ENCODE peak calls at places on chromosomes 6 and 20, in eight cellular contexts. J is psoas muscle, V is foreskin fibroblast, O is tibial nerve, Z is kidney, Y is colonic mucosa, X is HFF-Myc, B is cardiac muscle cell. S is an unnamed sample.

GRCh38 chr6:133441491-133441890 is 200.3 kb downstream of the EYA4 start:
- DNase-seq in X (no peak), J (no peak), O (no peak), Y (no peak), V (no peak), B (no peak), Z (no peak), S (no peak)

GRCh38 chr6:131602913-131603312 is 25.1 kb downstream of the MED23 start:
- DNase-seq in Y (no peak), V (peak), X (peak), Z (no peak), J (no peak), O (no peak), B (no peak), S (peak)

GRCh38 chr6:53311586-53311935 is 37.2 kb downstream of the ELOVL5 start:
- DNase-seq in Z (no peak), O (no peak), Y (no peak), X (no peak), V (peak), B (no peak), J (no peak), S (no peak)

GRCh38 chr6:34052918-34053608 is 92.8 kb downstream of the GRM4 start:
- DNase-seq in O (no peak), J (no peak), Y (no peak), V (no peak), B (no peak), X (no peak), Z (no peak), S (no peak)

GRCh38 chr6:158646023-158646888 is 1.7 kb upstream of the DYNLT1 start:
- DNase-seq in B (no peak), V (no peak), Y (peak), X (no peak), O (no peak), J (no peak), Z (peak), S (no peak)

GRCh38 chr6:95095271-95095670 is 482.1 kb upstream of the MANEA start:
- DNase-seq in O (no peak), Z (no peak), Y (no peak), X (no peak), B (no peak), J (no peak), V (peak), S (no peak)

GRCh38 chr6:41546866-41547798 is 951 bp downstream of the FOXP4 start:
- DNase-seq in X (no peak), V (peak), B (peak), O (no peak), Z (peak), Y (peak), J (peak), S (no peak)

GRCh38 chr6:109944448-109944847 is 33.7 kb upstream of the GPR6 start:
- DNase-seq in V (no peak), J (no peak), O (no peak), Z (no peak), X (no peak), B (no peak), Y (no peak), S (no peak)

GRCh38 chr6:70210462-70210861 is 92.4 kb downstream of the COL9A1 start:
- DNase-seq in J (no peak), B (peak), Z (no peak), X (no peak), V (no peak), Y (no peak), O (no peak), S (no peak)

GRCh38 chr20:62080249-62080993 is 14.7 kb upstream of the TAF4 start:
- DNase-seq in Z (no peak), J (no peak), V (no peak), O (no peak), Y (no peak), B (no peak), X (no peak), S (no peak)

DNA sequence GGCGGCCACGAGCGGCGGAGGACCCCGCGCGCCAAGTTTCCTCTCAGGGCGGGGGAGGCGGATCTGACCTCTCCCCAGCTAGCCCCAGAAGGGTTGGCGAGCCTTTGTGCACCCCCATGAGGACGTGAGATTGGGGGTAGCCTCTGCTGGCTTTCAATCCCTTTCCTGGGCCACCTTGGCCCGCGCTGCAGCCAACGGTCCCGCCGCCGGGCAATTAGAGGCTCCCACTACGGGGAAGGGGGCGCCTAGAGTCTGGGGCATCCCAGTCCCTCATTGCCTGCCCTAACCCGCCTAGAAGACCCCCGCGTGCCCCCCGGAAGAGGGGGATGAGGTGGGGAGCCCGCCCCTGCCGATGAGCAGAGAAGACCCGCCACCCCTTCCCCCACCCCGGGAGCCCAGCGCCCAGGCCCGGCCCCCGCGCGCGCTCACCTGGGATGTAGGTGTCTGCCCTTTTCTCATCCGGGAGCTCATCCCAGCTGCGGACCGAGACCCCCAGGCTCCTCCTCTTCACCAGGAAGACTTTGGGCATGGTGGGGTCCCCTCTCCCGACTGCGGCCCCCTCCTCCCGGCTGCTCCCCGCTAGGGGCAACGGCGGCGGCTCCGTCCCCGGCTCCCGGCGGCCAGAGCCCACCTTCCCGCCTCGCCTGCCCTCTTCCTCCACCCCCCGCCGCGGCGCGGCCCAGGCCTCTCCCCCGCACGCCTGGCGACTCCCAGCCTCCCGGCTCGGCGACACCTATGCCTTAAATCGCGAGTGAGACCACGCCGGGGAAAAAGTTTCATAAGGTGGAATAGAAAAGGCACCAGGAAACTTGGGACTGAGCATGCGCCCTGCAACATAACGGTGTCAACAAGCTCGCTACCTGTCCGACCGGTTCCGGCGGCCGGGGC is at the start of gene OVOL2:
- DNase-seq in Z (peak), O (no peak), B (peak), V (peak), J (no peak), X (no peak), Y (peak), S (no peak)
- H3K4me3 ChIP-seq in Z (peak), O (peak), B (peak), V (no peak), J (peak), X (no peak), Y (peak), S (no peak)

GRCh38 chr6:116057766-116058165 is 2.9 kb downstream of the FRK start:
- DNase-seq in O (no peak), J (no peak), X (no peak), Y (no peak), B (no peak), Z (no peak), V (no peak), S (no peak)

GRCh38 chr6:116062496-116062895 is 1.8 kb upstream of the FRK start:
- DNase-seq in Y (no peak), B (no peak), Z (no peak), J (no peak), O (no peak), X (no peak), V (no peak), S (no peak)

GRCh38 chr6:116059713-116060571 is 749 bp downstream of the FRK start:
- DNase-seq in Y (peak), O (no peak), J (no peak), Z (no peak), V (no peak), B (no peak), X (no peak), S (no peak)

GRCh38 chr6:116064626-116065025 is 3.9 kb upstream of the FRK start:
- DNase-seq in J (no peak), X (no peak), B (peak), Y (no peak), Z (no peak), V (no peak), O (no peak), S (no peak)

GRCh38 chr6:116060572-116061283 is at the start of gene FRK:
- DNase-seq in J (no peak), Z (no peak), V (peak), O (no peak), Y (peak), X (no peak), B (no peak), S (no peak)
- TF ChIP-seq CTCF in J (peak), Z (no peak), V (peak), O (peak), Y (no peak), X (peak), B (peak), S (no peak)

GRCh38 chr6:14655201-14655988 is 537.8 kb downstream of the CD83 start:
- DNase-seq in X (no peak), O (no peak), Z (no peak), Y (no peak), V (no peak), B (no peak), J (no peak), S (no peak)
- H3K4me3 ChIP-seq in X (no peak), O (no peak), Z (no peak), Y (no peak), V (no peak), B (no peak), J (no peak), S (no peak)

GRCh38 chr6:116876635-116877611 is at the start of gene RFX6:
- DNase-seq in V (peak), J (no peak), X (no peak), Y (peak), O (no peak), B (peak), Z (peak), S (no peak)

GRCh38 chr6:116883005-116883404 is 6.0 kb downstream of the RFX6 start:
- DNase-seq in Z (no peak), J (no peak), V (peak), X (no peak), B (no peak), Y (no peak), O (no peak), S (no peak)

GRCh38 chr6:116884530-116884929 is 7.5 kb downstream of the RFX6 start:
- DNase-seq in O (no peak), Y (no peak), B (no peak), Z (no peak), J (no peak), X (no peak), V (no peak), S (no peak)

GRCh38 chr6:116877743-116878142 is 701 bp downstream of the RFX6 start:
- DNase-seq in Y (no peak), X (no peak), Z (no peak), O (no peak), J (no peak), V (no peak), B (no peak), S (no peak)

DNA sequence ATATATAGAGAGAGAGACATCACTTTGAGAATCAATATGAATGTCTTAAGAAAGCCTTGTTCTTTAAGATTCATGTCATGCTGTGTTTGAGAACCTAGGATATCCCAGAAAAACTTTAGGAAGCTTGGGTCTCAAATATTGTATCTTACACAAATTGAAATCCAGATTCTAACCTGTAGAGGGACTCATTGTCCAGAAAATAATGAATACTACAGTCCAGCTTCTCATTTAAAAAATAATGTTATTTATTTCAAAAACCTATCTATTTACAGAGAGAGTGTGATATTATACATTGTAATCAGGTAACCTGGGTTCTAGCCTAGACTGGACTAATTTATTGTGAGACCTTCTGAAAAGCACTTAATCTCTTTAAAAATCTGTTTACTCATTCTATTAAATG is 4.2 kb downstream of the RFX6 start:
- DNase-seq in O (no peak), V (peak), X (no peak), Z (no peak), B (no peak), Y (no peak), J (no peak), S (no peak)
- TF ChIP-seq CTCF in O (no peak), V (peak), X (no peak), Z (peak), B (no peak), Y (peak), J (no peak), S (no peak)

DNA sequence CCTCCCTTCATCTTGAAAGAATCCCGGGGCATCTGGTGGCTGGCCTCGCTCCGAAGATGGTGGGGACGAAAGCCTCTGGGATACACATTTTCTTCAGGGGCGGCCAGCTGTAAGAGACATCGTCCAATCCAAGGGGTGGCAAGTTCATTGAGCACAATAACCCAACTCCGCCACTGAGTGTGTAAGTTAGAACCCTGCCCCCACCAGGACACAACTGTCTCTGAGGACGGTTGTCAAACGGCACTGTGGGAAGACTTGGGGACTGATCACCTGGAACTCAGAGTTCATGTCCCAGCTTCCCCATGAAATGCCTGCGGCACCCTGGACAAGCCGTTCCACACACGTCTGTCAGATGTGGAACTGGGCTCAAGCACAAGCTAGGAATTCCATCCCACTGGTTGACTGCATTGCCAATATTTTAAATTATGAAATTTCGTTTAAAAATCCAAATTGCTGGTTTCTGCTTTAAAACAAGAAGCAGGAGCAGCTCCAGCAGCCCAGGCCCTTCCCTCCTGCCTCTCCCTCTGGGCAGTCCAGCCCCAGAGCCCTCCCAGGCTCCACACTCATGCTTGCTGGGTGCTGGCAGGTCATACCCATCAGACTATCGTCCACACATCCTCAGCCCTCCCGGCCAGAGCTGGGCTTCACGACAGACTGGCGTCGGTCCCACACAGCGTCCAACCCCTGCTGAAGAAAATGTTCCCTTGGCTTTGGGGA is 80.9 kb upstream of the AFDN start:
- DNase-seq in Y (no peak), B (no peak), O (no peak), X (no peak), V (no peak), Z (peak), J (peak), S (no peak)
- H3K4me3 ChIP-seq in Y (no peak), B (no peak), O (no peak), X (no peak), V (no peak), Z (no peak), J (no peak), S (no peak)

GRCh38 chr6:10695086-10695657 is 400 bp downstream of the PAK1IP1 start:
- DNase-seq in Y (no peak), O (no peak), X (no peak), Z (no peak), B (no peak), V (no peak), J (no peak), S (no peak)
- TF ChIP-seq CTCF in Y (no peak), O (no peak), X (no peak), Z (no peak), B (no peak), V (no peak), J (no peak), S (no peak)